ENCODE peak calls at places on chromosomes 3 and 15, in four cellular contexts. G is naive thymus-derived CD8-positive, alpha-beta T cell; I is BE2C; M is activated CD8-positive, alpha-beta T cell treated with anti-CD3 and anti-CD28 coated beads for 36 hours. S is an unnamed sample.

GRCh38 chr15:90553248-90553745 is 23.6 kb downstream of the CRTC3 start:
- DNase-seq in I (no peak), M (no peak), G (no peak), S (no peak)

GRCh38 chr3:126476166-126476975 is 680 bp upstream of the ZXDC start:
- DNase-seq in M (peak), G (no peak), I (peak), S (peak)

GRCh38 chr15:50633653-50634052 is 52.9 kb downstream of the TRPM7 start:
- DNase-seq in G (no peak), M (no peak), I (no peak), S (no peak)

GRCh38 chr3:193190387-193190786 is 50.6 kb upstream of the PLAAT1 start:
- DNase-seq in I (peak), M (peak), G (no peak), S (peak)

GRCh38 chr15:39801641-39802309 is 19.1 kb upstream of the FSIP1 start:
- DNase-seq in M (peak), I (peak), G (no peak), S (peak)

GRCh38 chr3:127454968-127455367 is 135.6 kb downstream of the TPRA1 start:
- DNase-seq in M (no peak), I (no peak), G (no peak), S (no peak)

GRCh38 chr3:188948658-188949400 is 222.9 kb upstream of the TPRG1 start:
- DNase-seq in M (peak), G (no peak), I (no peak), S (no peak)

GRCh38 chr3:108406661-108407206 is 103.7 kb downstream of the MYH15 start:
- DNase-seq in I (peak), G (peak), M (peak), S (no peak)

GRCh38 chr3:153404157-153404556 is 242.1 kb downstream of the RAP2B start:
- DNase-seq in G (no peak), M (no peak), I (no peak), S (no peak)

GRCh38 chr3:153160451-153161137 is 1.4 kb upstream of the RAP2B start:
- DNase-seq in M (peak), I (peak), G (peak), S (peak)

GRCh38 chr3:141021261-141021660 is 29.9 kb upstream of the SPSB4 start:
- DNase-seq in M (no peak), G (no peak), I (no peak), S (no peak)

GRCh38 chr15:81361891-81362290 is 12.1 kb downstream of the TMC3 start:
- DNase-seq in I (no peak), M (no peak), G (no peak), S (no peak)

GRCh38 chr3:67241084-67241483 is 243.0 kb downstream of the KBTBD8 start:
- DNase-seq in M (no peak), G (no peak), I (no peak), S (no peak)

GRCh38 chr3:21486381-21486935 is 264.6 kb downstream of the ZNF385D start:
- DNase-seq in I (no peak), G (no peak), M (no peak), S (no peak)

GRCh38 chr3:168047190-168047795 is 48.4 kb downstream of the GOLIM4 start:
- DNase-seq in I (no peak), M (no peak), G (no peak), S (no peak)

GRCh38 chr3:70871909-70872656 is 559.6 kb upstream of the MDFIC2 start:
- DNase-seq in G (no peak), M (no peak), I (no peak), S (no peak)

GRCh38 chr15:36371509-36371908 is 207.9 kb upstream of the CDIN1 start:
- DNase-seq in I (no peak), G (no peak), M (no peak), S (no peak)

GRCh38 chr3:169812124-169812843 is 386 bp upstream of the LRRIQ4 start:
- DNase-seq in G (peak), I (peak), M (peak), S (peak)

GRCh38 chr3:99875573-99875924 is 57.9 kb downstream of the CMSS1 start:
- DNase-seq in M (no peak), G (no peak), I (no peak), S (no peak)

GRCh38 chr15:67870868-67871408 is 31.1 kb upstream of the RNU6-1 start:
- DNase-seq in G (no peak), I (no peak), M (no peak), S (no peak)

GRCh38 chr3:157088506-157089454 is 71.2 kb downstream of the CCNL1 start:
- DNase-seq in G (peak), M (peak), I (peak), S (peak)

GRCh38 chr3:31105438-31106077 is 211.1 kb upstream of the GADL1 start:
- DNase-seq in I (no peak), M (peak), G (no peak), S (no peak)

GRCh38 chr15:65893060-65893459 is 23.8 kb downstream of the RAB11A start:
- DNase-seq in M (peak), I (no peak), G (no peak), S (no peak)

GRCh38 chr3:133578548-133579191 is 5.2 kb downstream of the CDV3 start:
- DNase-seq in I (peak), G (no peak), M (no peak), S (peak)

GRCh38 chr15:70765504-70766281 is 2.3 kb upstream of the UACA start:
- DNase-seq in M (no peak), I (no peak), G (no peak), S (no peak)

GRCh38 chr3:73513260-73513659 is 111.5 kb downstream of the PDZRN3 start:
- DNase-seq in I (no peak), G (no peak), M (no peak), S (no peak)

GRCh38 chr3:119507404-119507803 is 9.1 kb downstream of the TIMMDC1 start:
- DNase-seq in G (no peak), M (no peak), I (no peak), S (no peak)

GRCh38 chr15:55654541-55654940 is 66.4 kb upstream of the PYGO1 start:
- DNase-seq in M (no peak), G (no peak), I (no peak), S (no peak)

GRCh38 chr3:165642761-165643432 is 194.3 kb downstream of the BCHE start:
- DNase-seq in G (no peak), I (peak), M (no peak), S (no peak)

GRCh38 chr3:77256584-77257488 is 216.9 kb downstream of the ROBO2 start:
- DNase-seq in I (peak), M (no peak), G (no peak), S (no peak)

GRCh38 chr15:59028387-59028955 is 41.0 kb downstream of the RNF111 start:
- DNase-seq in G (no peak), I (no peak), M (no peak), S (no peak)

GRCh38 chr3:67947808-67948508 is 293.5 kb upstream of the SUCLG2 start:
- DNase-seq in I (peak), G (peak), M (peak), S (peak)

GRCh38 chr3:47645551-47645950 is 66.9 kb upstream of the CSPG5 start:
- DNase-seq in M (no peak), G (no peak), I (no peak), S (no peak)

GRCh38 chr15:87777054-87777498 is 479.5 kb downstream of the NTRK3 start:
- DNase-seq in M (no peak), G (no peak), I (no peak), S (no peak)

GRCh38 chr15:51270706-51271105 is 67.7 kb downstream of the CYP19A1 start:
- DNase-seq in I (no peak), G (no peak), M (no peak), S (no peak)

S was measured in WERI-Rb-1.